ENCODE peak calls at places on chromosomes 4 and X, in nine cellular contexts. One of them, this sample, is unnamed.

GRCh38 chrX:132023117-132023895 is at the start of gene STK26:
- DNase-seq in glutamatergic neuron: peak
- DNase-seq in CD4-positive, alpha-beta T cell: peak
- DNase-seq in left ventricle myocardium inferior: peak
- DNase-seq in dorsolateral prefrontal cortex: peak
- DNase-seq in AG09309: no peak
- DNase-seq in upper lobe of right lung: peak
- DNase-seq in tibial nerve: peak
- DNase-seq in prostate gland: peak
- DNase-seq in this sample: no peak

GRCh38 chr4:123649644-123650356 is 253.2 kb downstream of the SPRY1 start:
- DNase-seq in glutamatergic neuron: no peak
- DNase-seq in CD4-positive, alpha-beta T cell: no peak
- DNase-seq in left ventricle myocardium inferior: no peak
- DNase-seq in dorsolateral prefrontal cortex: no peak
- DNase-seq in AG09309: peak
- DNase-seq in upper lobe of right lung: no peak
- DNase-seq in tibial nerve: no peak
- DNase-seq in prostate gland: peak
- DNase-seq in this sample: no peak

GRCh38 chr4:187128971-187129370 is 405.3 kb upstream of the FAT1 start:
- DNase-seq in glutamatergic neuron: no peak
- DNase-seq in CD4-positive, alpha-beta T cell: no peak
- DNase-seq in left ventricle myocardium inferior: no peak
- DNase-seq in dorsolateral prefrontal cortex: no peak
- DNase-seq in AG09309: peak
- DNase-seq in upper lobe of right lung: no peak
- DNase-seq in tibial nerve: no peak
- DNase-seq in prostate gland: peak
- DNase-seq in this sample: peak

GRCh38 chr4:152696764-152697250 is 17.0 kb upstream of the TMEM154 start:
- DNase-seq in glutamatergic neuron: no peak
- DNase-seq in CD4-positive, alpha-beta T cell: peak
- DNase-seq in left ventricle myocardium inferior: no peak
- DNase-seq in dorsolateral prefrontal cortex: no peak
- DNase-seq in AG09309: no peak
- DNase-seq in upper lobe of right lung: no peak
- DNase-seq in tibial nerve: no peak
- DNase-seq in prostate gland: no peak
- DNase-seq in this sample: no peak

GRCh38 chr4:100049872-100050271 is 99.8 kb upstream of the H2AZ1 start:
- DNase-seq in glutamatergic neuron: no peak
- DNase-seq in CD4-positive, alpha-beta T cell: no peak
- DNase-seq in left ventricle myocardium inferior: no peak
- DNase-seq in dorsolateral prefrontal cortex: no peak
- DNase-seq in AG09309: no peak
- DNase-seq in upper lobe of right lung: no peak
- DNase-seq in tibial nerve: no peak
- DNase-seq in prostate gland: no peak
- DNase-seq in this sample: no peak

GRCh38 chrX:116499780-116500179 is 37.0 kb upstream of the CT83 start:
- DNase-seq in glutamatergic neuron: no peak
- DNase-seq in CD4-positive, alpha-beta T cell: no peak
- DNase-seq in left ventricle myocardium inferior: no peak
- DNase-seq in dorsolateral prefrontal cortex: no peak
- DNase-seq in AG09309: no peak
- DNase-seq in upper lobe of right lung: no peak
- DNase-seq in tibial nerve: no peak
- DNase-seq in prostate gland: no peak
- DNase-seq in this sample: no peak

GRCh38 chr4:186081202-186081807 is 12.3 kb downstream of the TLR3 start:
- DNase-seq in glutamatergic neuron: no peak
- DNase-seq in CD4-positive, alpha-beta T cell: no peak
- DNase-seq in left ventricle myocardium inferior: no peak
- DNase-seq in dorsolateral prefrontal cortex: no peak
- DNase-seq in AG09309: no peak
- DNase-seq in upper lobe of right lung: no peak
- DNase-seq in tibial nerve: no peak
- DNase-seq in prostate gland: no peak
- DNase-seq in this sample: no peak

GRCh38 chr4:153555730-153556440 is 89.7 kb downstream of the TMEM131L start:
- DNase-seq in glutamatergic neuron: no peak
- DNase-seq in CD4-positive, alpha-beta T cell: no peak
- DNase-seq in left ventricle myocardium inferior: peak
- DNase-seq in dorsolateral prefrontal cortex: no peak
- DNase-seq in AG09309: no peak
- DNase-seq in upper lobe of right lung: no peak
- DNase-seq in tibial nerve: peak
- DNase-seq in prostate gland: peak
- DNase-seq in this sample: no peak

GRCh38 chrX:146396409-146396808 is 413.2 kb upstream of the CXorf51B start:
- DNase-seq in glutamatergic neuron: no peak
- DNase-seq in CD4-positive, alpha-beta T cell: no peak
- DNase-seq in left ventricle myocardium inferior: no peak
- DNase-seq in dorsolateral prefrontal cortex: no peak
- DNase-seq in AG09309: no peak
- DNase-seq in upper lobe of right lung: no peak
- DNase-seq in tibial nerve: no peak
- DNase-seq in prostate gland: no peak
- DNase-seq in this sample: no peak
- TF ChIP-seq CTCF in glutamatergic neuron: no peak
- TF ChIP-seq CTCF in CD4-positive, alpha-beta T cell: no peak
- TF ChIP-seq CTCF in left ventricle myocardium inferior: no peak
- TF ChIP-seq CTCF in dorsolateral prefrontal cortex: no peak
- TF ChIP-seq CTCF in AG09309: no peak
- TF ChIP-seq CTCF in upper lobe of right lung: no peak
- TF ChIP-seq CTCF in tibial nerve: no peak
- TF ChIP-seq CTCF in prostate gland: no peak
- TF ChIP-seq CTCF in this sample: no peak

GRCh38 chr4:6074723-6075122 is 56.5 kb upstream of the C4orf50 start:
- DNase-seq in glutamatergic neuron: no peak
- DNase-seq in CD4-positive, alpha-beta T cell: no peak
- DNase-seq in left ventricle myocardium inferior: no peak
- DNase-seq in dorsolateral prefrontal cortex: no peak
- DNase-seq in AG09309: no peak
- DNase-seq in upper lobe of right lung: no peak
- DNase-seq in tibial nerve: no peak
- DNase-seq in prostate gland: no peak
- DNase-seq in this sample: no peak

GRCh38 chr4:6071191-6071958 is 53.1 kb upstream of the C4orf50 start:
- DNase-seq in glutamatergic neuron: no peak
- DNase-seq in CD4-positive, alpha-beta T cell: no peak
- DNase-seq in left ventricle myocardium inferior: no peak
- DNase-seq in dorsolateral prefrontal cortex: no peak
- DNase-seq in AG09309: no peak
- DNase-seq in upper lobe of right lung: no peak
- DNase-seq in tibial nerve: no peak
- DNase-seq in prostate gland: no peak
- DNase-seq in this sample: no peak

GRCh38 chr4:6071959-6072720 is 53.9 kb upstream of the C4orf50 start:
- DNase-seq in glutamatergic neuron: no peak
- DNase-seq in CD4-positive, alpha-beta T cell: no peak
- DNase-seq in left ventricle myocardium inferior: peak
- DNase-seq in dorsolateral prefrontal cortex: no peak
- DNase-seq in AG09309: no peak
- DNase-seq in upper lobe of right lung: peak
- DNase-seq in tibial nerve: no peak
- DNase-seq in prostate gland: no peak
- DNase-seq in this sample: no peak

GRCh38 chr4:6079965-6080364 is 61.7 kb upstream of the C4orf50 start:
- DNase-seq in glutamatergic neuron: no peak
- DNase-seq in CD4-positive, alpha-beta T cell: no peak
- DNase-seq in left ventricle myocardium inferior: no peak
- DNase-seq in dorsolateral prefrontal cortex: no peak
- DNase-seq in AG09309: no peak
- DNase-seq in upper lobe of right lung: no peak
- DNase-seq in tibial nerve: no peak
- DNase-seq in prostate gland: no peak
- DNase-seq in this sample: no peak

DNA sequence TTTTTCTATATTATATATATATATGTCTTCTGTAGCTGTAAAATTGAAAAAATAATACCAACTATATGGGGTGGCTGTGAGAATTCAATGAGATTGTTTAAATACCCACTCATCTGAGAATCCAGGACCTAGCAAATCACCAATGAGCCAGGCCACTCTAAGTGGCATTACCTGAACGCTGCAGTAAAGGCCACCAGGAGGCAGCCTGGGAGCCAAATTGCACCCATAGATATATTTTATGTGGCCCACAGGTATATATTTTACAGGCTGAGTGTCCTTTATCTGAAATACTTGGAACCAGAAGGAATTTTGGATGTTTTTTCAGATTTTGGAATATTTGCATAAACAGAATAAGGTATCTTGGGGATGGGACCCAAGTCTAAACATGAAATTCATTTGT is 58.2 kb upstream of the C4orf50 start:
- DNase-seq in glutamatergic neuron: no peak
- DNase-seq in CD4-positive, alpha-beta T cell: no peak
- DNase-seq in left ventricle myocardium inferior: no peak
- DNase-seq in dorsolateral prefrontal cortex: no peak
- DNase-seq in AG09309: no peak
- DNase-seq in upper lobe of right lung: no peak
- DNase-seq in tibial nerve: no peak
- DNase-seq in prostate gland: no peak
- DNase-seq in this sample: no peak
- TF ChIP-seq CTCF in glutamatergic neuron: peak
- TF ChIP-seq CTCF in CD4-positive, alpha-beta T cell: no peak
- TF ChIP-seq CTCF in left ventricle myocardium inferior: no peak
- TF ChIP-seq CTCF in dorsolateral prefrontal cortex: no peak
- TF ChIP-seq CTCF in AG09309: no peak
- TF ChIP-seq CTCF in upper lobe of right lung: no peak
- TF ChIP-seq CTCF in tibial nerve: no peak
- TF ChIP-seq CTCF in prostate gland: no peak
- TF ChIP-seq CTCF in this sample: no peak

GRCh38 chr4:94889523-94889922 is 131.8 kb downstream of the BMPR1B start:
- DNase-seq in glutamatergic neuron: no peak
- DNase-seq in CD4-positive, alpha-beta T cell: no peak
- DNase-seq in left ventricle myocardium inferior: no peak
- DNase-seq in dorsolateral prefrontal cortex: no peak
- DNase-seq in AG09309: no peak
- DNase-seq in upper lobe of right lung: no peak
- DNase-seq in tibial nerve: no peak
- DNase-seq in prostate gland: no peak
- DNase-seq in this sample: no peak

GRCh38 chr4:94895081-94895480 is 137.3 kb downstream of the BMPR1B start:
- DNase-seq in glutamatergic neuron: no peak
- DNase-seq in CD4-positive, alpha-beta T cell: no peak
- DNase-seq in left ventricle myocardium inferior: no peak
- DNase-seq in dorsolateral prefrontal cortex: no peak
- DNase-seq in AG09309: no peak
- DNase-seq in upper lobe of right lung: no peak
- DNase-seq in tibial nerve: no peak
- DNase-seq in prostate gland: no peak
- DNase-seq in this sample: no peak

GRCh38 chr4:94889961-94890360 is 132.2 kb downstream of the BMPR1B start:
- DNase-seq in glutamatergic neuron: no peak
- DNase-seq in CD4-positive, alpha-beta T cell: no peak
- DNase-seq in left ventricle myocardium inferior: no peak
- DNase-seq in dorsolateral prefrontal cortex: no peak
- DNase-seq in AG09309: peak
- DNase-seq in upper lobe of right lung: no peak
- DNase-seq in tibial nerve: no peak
- DNase-seq in prostate gland: no peak
- DNase-seq in this sample: peak

GRCh38 chr4:94890579-94890978 is 132.8 kb downstream of the BMPR1B start:
- DNase-seq in glutamatergic neuron: no peak
- DNase-seq in CD4-positive, alpha-beta T cell: no peak
- DNase-seq in left ventricle myocardium inferior: no peak
- DNase-seq in dorsolateral prefrontal cortex: no peak
- DNase-seq in AG09309: no peak
- DNase-seq in upper lobe of right lung: no peak
- DNase-seq in tibial nerve: no peak
- DNase-seq in prostate gland: no peak
- DNase-seq in this sample: no peak

DNA sequence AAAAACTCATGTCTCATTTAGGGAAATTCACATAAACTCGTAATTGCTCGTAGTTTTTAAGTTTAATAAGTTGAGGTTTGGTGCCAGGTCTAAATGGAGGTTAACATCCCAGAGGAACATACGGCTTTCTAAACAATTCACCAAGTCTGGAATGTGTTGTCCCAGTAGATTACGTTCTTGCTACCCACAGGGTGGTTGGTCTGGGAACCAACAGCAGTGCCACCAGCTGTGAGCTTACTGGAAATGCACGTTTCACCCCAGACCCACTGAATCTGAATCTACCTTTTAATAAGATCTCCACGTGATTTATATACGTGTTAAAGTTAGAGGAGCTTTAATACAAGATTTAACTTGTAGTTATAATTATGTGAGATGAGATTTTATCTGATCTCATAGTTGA is 134.3 kb downstream of the BMPR1B start:
- DNase-seq in glutamatergic neuron: no peak
- DNase-seq in CD4-positive, alpha-beta T cell: no peak
- DNase-seq in left ventricle myocardium inferior: no peak
- DNase-seq in dorsolateral prefrontal cortex: no peak
- DNase-seq in AG09309: no peak
- DNase-seq in upper lobe of right lung: no peak
- DNase-seq in tibial nerve: no peak
- DNase-seq in prostate gland: no peak
- DNase-seq in this sample: no peak
- TF ChIP-seq CTCF in glutamatergic neuron: no peak
- TF ChIP-seq CTCF in CD4-positive, alpha-beta T cell: no peak
- TF ChIP-seq CTCF in left ventricle myocardium inferior: no peak
- TF ChIP-seq CTCF in dorsolateral prefrontal cortex: no peak
- TF ChIP-seq CTCF in AG09309: no peak
- TF ChIP-seq CTCF in upper lobe of right lung: no peak
- TF ChIP-seq CTCF in tibial nerve: peak
- TF ChIP-seq CTCF in prostate gland: no peak
- TF ChIP-seq CTCF in this sample: no peak

GRCh38 chr4:67725981-67726380 is 25.0 kb upstream of the UBA6 start:
- DNase-seq in glutamatergic neuron: no peak
- DNase-seq in CD4-positive, alpha-beta T cell: no peak
- DNase-seq in left ventricle myocardium inferior: no peak
- DNase-seq in dorsolateral prefrontal cortex: no peak
- DNase-seq in AG09309: no peak
- DNase-seq in upper lobe of right lung: no peak
- DNase-seq in tibial nerve: no peak
- DNase-seq in prostate gland: no peak
- DNase-seq in this sample: peak

GRCh38 chr4:67725132-67725531 is 24.2 kb upstream of the UBA6 start:
- DNase-seq in glutamatergic neuron: no peak
- DNase-seq in CD4-positive, alpha-beta T cell: no peak
- DNase-seq in left ventricle myocardium inferior: no peak
- DNase-seq in dorsolateral prefrontal cortex: no peak
- DNase-seq in AG09309: no peak
- DNase-seq in upper lobe of right lung: no peak
- DNase-seq in tibial nerve: no peak
- DNase-seq in prostate gland: peak
- DNase-seq in this sample: no peak

GRCh38 chr4:67721770-67722597 is 21.0 kb upstream of the UBA6 start:
- DNase-seq in glutamatergic neuron: no peak
- DNase-seq in CD4-positive, alpha-beta T cell: no peak
- DNase-seq in left ventricle myocardium inferior: no peak
- DNase-seq in dorsolateral prefrontal cortex: no peak
- DNase-seq in AG09309: no peak
- DNase-seq in upper lobe of right lung: no peak
- DNase-seq in tibial nerve: no peak
- DNase-seq in prostate gland: no peak
- DNase-seq in this sample: no peak

GRCh38 chr4:67721317-67721769 is 20.4 kb upstream of the UBA6 start:
- DNase-seq in glutamatergic neuron: no peak
- DNase-seq in CD4-positive, alpha-beta T cell: no peak
- DNase-seq in left ventricle myocardium inferior: no peak
- DNase-seq in dorsolateral prefrontal cortex: no peak
- DNase-seq in AG09309: no peak
- DNase-seq in upper lobe of right lung: no peak
- DNase-seq in tibial nerve: no peak
- DNase-seq in prostate gland: no peak
- DNase-seq in this sample: no peak

GRCh38 chr4:67723949-67724348 is 23.0 kb upstream of the UBA6 start:
- DNase-seq in glutamatergic neuron: peak
- DNase-seq in CD4-positive, alpha-beta T cell: no peak
- DNase-seq in left ventricle myocardium inferior: no peak
- DNase-seq in dorsolateral prefrontal cortex: no peak
- DNase-seq in AG09309: no peak
- DNase-seq in upper lobe of right lung: no peak
- DNase-seq in tibial nerve: no peak
- DNase-seq in prostate gland: no peak
- DNase-seq in this sample: no peak
- TF ChIP-seq CTCF in glutamatergic neuron: no peak
- TF ChIP-seq CTCF in CD4-positive, alpha-beta T cell: no peak
- TF ChIP-seq CTCF in left ventricle myocardium inferior: no peak
- TF ChIP-seq CTCF in dorsolateral prefrontal cortex: no peak
- TF ChIP-seq CTCF in AG09309: no peak
- TF ChIP-seq CTCF in upper lobe of right lung: no peak
- TF ChIP-seq CTCF in tibial nerve: no peak
- TF ChIP-seq CTCF in prostate gland: no peak
- TF ChIP-seq CTCF in this sample: peak